ENCODE peak calls at places on chromosomes 16 and 17, in ten cellular contexts. One of them, this sample, is unnamed.

GRCh38 chr16:4364196-4365013 is 7.2 kb upstream of the VASN start:
- DNase-seq in PC-9: no peak
- DNase-seq in GM13977: no peak
- DNase-seq in A549: no peak
- DNase-seq in lower leg skin: no peak
- DNase-seq in stomach: no peak
- DNase-seq in lower lobe of right lung: no peak
- DNase-seq in A673: no peak
- DNase-seq in fibroblast of mammary gland: no peak
- DNase-seq in progenitor cell of endocrine pancreas: no peak
- DNase-seq in this sample: no peak

GRCh38 chr17:30550512-30551273 is 73.5 kb downstream of the GOSR1 start:
- DNase-seq in PC-9: peak
- DNase-seq in GM13977: no peak
- DNase-seq in A549: no peak
- DNase-seq in lower leg skin: no peak
- DNase-seq in stomach: peak
- DNase-seq in lower lobe of right lung: no peak
- DNase-seq in A673: no peak
- DNase-seq in fibroblast of mammary gland: peak
- DNase-seq in progenitor cell of endocrine pancreas: no peak
- DNase-seq in this sample: no peak

GRCh38 chr17:73877962-73878361 is 233.7 kb upstream of the SDK2 start:
- DNase-seq in PC-9: no peak
- DNase-seq in GM13977: no peak
- DNase-seq in A549: no peak
- DNase-seq in lower leg skin: no peak
- DNase-seq in stomach: no peak
- DNase-seq in lower lobe of right lung: no peak
- DNase-seq in A673: no peak
- DNase-seq in fibroblast of mammary gland: no peak
- DNase-seq in progenitor cell of endocrine pancreas: no peak
- DNase-seq in this sample: no peak

GRCh38 chr17:65173284-65173793 is 36.2 kb downstream of the RGS9 start:
- DNase-seq in PC-9: peak
- DNase-seq in GM13977: no peak
- DNase-seq in A549: peak
- DNase-seq in lower leg skin: peak
- DNase-seq in stomach: peak
- DNase-seq in lower lobe of right lung: no peak
- DNase-seq in A673: peak
- DNase-seq in fibroblast of mammary gland: peak
- DNase-seq in progenitor cell of endocrine pancreas: no peak
- DNase-seq in this sample: no peak

GRCh38 chr17:51120357-51120738 is 320 bp downstream of the SPAG9 start:
- DNase-seq in PC-9: no peak
- DNase-seq in GM13977: peak
- DNase-seq in A549: peak
- DNase-seq in lower leg skin: no peak
- DNase-seq in stomach: peak
- DNase-seq in lower lobe of right lung: no peak
- DNase-seq in A673: no peak
- DNase-seq in fibroblast of mammary gland: no peak
- DNase-seq in progenitor cell of endocrine pancreas: no peak
- DNase-seq in this sample: no peak

GRCh38 chr17:40314557-40314953 is 5.6 kb downstream of the RARA start:
- DNase-seq in PC-9: peak
- DNase-seq in GM13977: peak
- DNase-seq in A549: peak
- DNase-seq in lower leg skin: peak
- DNase-seq in stomach: peak
- DNase-seq in lower lobe of right lung: peak
- DNase-seq in A673: peak
- DNase-seq in fibroblast of mammary gland: peak
- DNase-seq in progenitor cell of endocrine pancreas: no peak
- DNase-seq in this sample: peak

GRCh38 chr17:81065500-81065899 is 30.5 kb downstream of the BAIAP2 start:
- DNase-seq in PC-9: no peak
- DNase-seq in GM13977: no peak
- DNase-seq in A549: no peak
- DNase-seq in lower leg skin: no peak
- DNase-seq in stomach: peak
- DNase-seq in lower lobe of right lung: no peak
- DNase-seq in A673: no peak
- DNase-seq in fibroblast of mammary gland: no peak
- DNase-seq in progenitor cell of endocrine pancreas: no peak
- DNase-seq in this sample: no peak

GRCh38 chr16:31376705-31377104 is 16.4 kb upstream of the ITGAD start:
- DNase-seq in PC-9: no peak
- DNase-seq in GM13977: no peak
- DNase-seq in A549: no peak
- DNase-seq in lower leg skin: no peak
- DNase-seq in stomach: no peak
- DNase-seq in lower lobe of right lung: no peak
- DNase-seq in A673: no peak
- DNase-seq in fibroblast of mammary gland: no peak
- DNase-seq in progenitor cell of endocrine pancreas: no peak
- DNase-seq in this sample: no peak

GRCh38 chr17:61200349-61200735 is 199.3 kb upstream of the TBX2 start:
- DNase-seq in PC-9: no peak
- DNase-seq in GM13977: no peak
- DNase-seq in A549: no peak
- DNase-seq in lower leg skin: no peak
- DNase-seq in stomach: no peak
- DNase-seq in lower lobe of right lung: no peak
- DNase-seq in A673: no peak
- DNase-seq in fibroblast of mammary gland: no peak
- DNase-seq in progenitor cell of endocrine pancreas: no peak
- DNase-seq in this sample: no peak

GRCh38 chr17:18182978-18183333 is 672 bp upstream of the ALKBH5 start:
- DNase-seq in PC-9: peak
- DNase-seq in GM13977: peak
- DNase-seq in A549: peak
- DNase-seq in lower leg skin: peak
- DNase-seq in stomach: peak
- DNase-seq in lower lobe of right lung: peak
- DNase-seq in A673: peak
- DNase-seq in fibroblast of mammary gland: no peak
- DNase-seq in progenitor cell of endocrine pancreas: peak
- DNase-seq in this sample: no peak

GRCh38 chr17:39591958-39592954 is 15.5 kb downstream of the NEUROD2 start:
- DNase-seq in PC-9: peak
- DNase-seq in GM13977: no peak
- DNase-seq in A549: no peak
- DNase-seq in lower leg skin: no peak
- DNase-seq in stomach: peak
- DNase-seq in lower lobe of right lung: no peak
- DNase-seq in A673: peak
- DNase-seq in fibroblast of mammary gland: peak
- DNase-seq in progenitor cell of endocrine pancreas: peak
- DNase-seq in this sample: no peak

GRCh38 chr17:67628580-67629013 is 89.1 kb upstream of the NOL11 start:
- DNase-seq in PC-9: no peak
- DNase-seq in GM13977: peak
- DNase-seq in A549: no peak
- DNase-seq in lower leg skin: no peak
- DNase-seq in stomach: peak
- DNase-seq in lower lobe of right lung: peak
- DNase-seq in A673: peak
- DNase-seq in fibroblast of mammary gland: peak
- DNase-seq in progenitor cell of endocrine pancreas: no peak
- DNase-seq in this sample: no peak

GRCh38 chr17:787641-788221 is 5.6 kb downstream of the MRM3 start:
- DNase-seq in PC-9: no peak
- DNase-seq in GM13977: no peak
- DNase-seq in A549: no peak
- DNase-seq in lower leg skin: no peak
- DNase-seq in stomach: peak
- DNase-seq in lower lobe of right lung: peak
- DNase-seq in A673: no peak
- DNase-seq in fibroblast of mammary gland: no peak
- DNase-seq in progenitor cell of endocrine pancreas: no peak
- DNase-seq in this sample: no peak

GRCh38 chr17:778096-778495 is 4.0 kb downstream of the GLOD4 start:
- DNase-seq in PC-9: no peak
- DNase-seq in GM13977: no peak
- DNase-seq in A549: no peak
- DNase-seq in lower leg skin: no peak
- DNase-seq in stomach: no peak
- DNase-seq in lower lobe of right lung: no peak
- DNase-seq in A673: no peak
- DNase-seq in fibroblast of mammary gland: no peak
- DNase-seq in progenitor cell of endocrine pancreas: no peak
- DNase-seq in this sample: no peak

GRCh38 chr17:784143-784542 is 2.0 kb downstream of the MRM3 start:
- DNase-seq in PC-9: no peak
- DNase-seq in GM13977: no peak
- DNase-seq in A549: no peak
- DNase-seq in lower leg skin: no peak
- DNase-seq in stomach: no peak
- DNase-seq in lower lobe of right lung: no peak
- DNase-seq in A673: no peak
- DNase-seq in fibroblast of mammary gland: peak
- DNase-seq in progenitor cell of endocrine pancreas: no peak
- DNase-seq in this sample: no peak

GRCh38 chr17:781920-782731 is at the start of the genes GLOD4 and MRM3:
- DNase-seq in PC-9: peak
- DNase-seq in GM13977: peak
- DNase-seq in A549: peak
- DNase-seq in lower leg skin: peak
- DNase-seq in stomach: peak
- DNase-seq in lower lobe of right lung: peak
- DNase-seq in A673: peak
- DNase-seq in fibroblast of mammary gland: peak
- DNase-seq in progenitor cell of endocrine pancreas: peak
- DNase-seq in this sample: peak
- TF ChIP-seq CTCF in PC-9: peak
- TF ChIP-seq CTCF in GM13977: no peak
- TF ChIP-seq CTCF in A549: no peak
- TF ChIP-seq CTCF in lower leg skin: no peak
- TF ChIP-seq CTCF in stomach: no peak
- TF ChIP-seq CTCF in lower lobe of right lung: peak
- TF ChIP-seq CTCF in A673: no peak
- TF ChIP-seq CTCF in fibroblast of mammary gland: no peak
- TF ChIP-seq CTCF in progenitor cell of endocrine pancreas: peak
- TF ChIP-seq CTCF in this sample: no peak

DNA sequence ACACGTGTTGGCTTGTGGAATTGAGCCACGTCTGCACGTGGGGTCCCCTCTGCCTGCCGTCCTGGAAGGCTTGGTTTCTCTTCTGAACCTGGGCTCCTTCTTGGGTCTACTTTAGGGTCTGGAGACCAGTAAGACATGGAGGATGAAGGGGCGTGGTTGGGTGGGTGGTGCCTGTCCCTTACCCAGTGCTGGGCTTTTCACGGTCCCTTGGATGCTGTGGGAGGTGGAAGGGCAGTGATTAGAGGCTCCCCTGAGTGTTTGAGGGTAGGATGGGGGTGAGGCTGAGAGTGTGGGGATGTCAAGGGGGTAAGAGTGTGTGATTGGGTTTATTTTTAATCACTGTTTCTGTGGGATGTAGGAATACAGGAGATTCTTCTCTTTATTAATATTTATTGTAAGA is 38.3 kb downstream of the MGAT5B start:
- DNase-seq in PC-9: no peak
- DNase-seq in GM13977: no peak
- DNase-seq in A549: no peak
- DNase-seq in lower leg skin: no peak
- DNase-seq in stomach: no peak
- DNase-seq in lower lobe of right lung: no peak
- DNase-seq in A673: no peak
- DNase-seq in fibroblast of mammary gland: no peak
- DNase-seq in progenitor cell of endocrine pancreas: no peak
- DNase-seq in this sample: no peak
- TF ChIP-seq CTCF in PC-9: no peak
- TF ChIP-seq CTCF in GM13977: no peak
- TF ChIP-seq CTCF in A549: no peak
- TF ChIP-seq CTCF in lower leg skin: no peak
- TF ChIP-seq CTCF in stomach: no peak
- TF ChIP-seq CTCF in lower lobe of right lung: no peak
- TF ChIP-seq CTCF in A673: no peak
- TF ChIP-seq CTCF in fibroblast of mammary gland: no peak
- TF ChIP-seq CTCF in progenitor cell of endocrine pancreas: no peak
- TF ChIP-seq CTCF in this sample: no peak

GRCh38 chr16:154223-155030 is 2.0 kb downstream of the HBZ start:
- DNase-seq in PC-9: peak
- DNase-seq in GM13977: peak
- DNase-seq in A549: no peak
- DNase-seq in lower leg skin: no peak
- DNase-seq in stomach: peak
- DNase-seq in lower lobe of right lung: no peak
- DNase-seq in A673: peak
- DNase-seq in fibroblast of mammary gland: peak
- DNase-seq in progenitor cell of endocrine pancreas: no peak
- DNase-seq in this sample: no peak
- TF ChIP-seq CTCF in PC-9: no peak
- TF ChIP-seq CTCF in GM13977: no peak
- TF ChIP-seq CTCF in A549: no peak
- TF ChIP-seq CTCF in lower leg skin: no peak
- TF ChIP-seq CTCF in stomach: no peak
- TF ChIP-seq CTCF in lower lobe of right lung: no peak
- TF ChIP-seq CTCF in A673: no peak
- TF ChIP-seq CTCF in fibroblast of mammary gland: no peak
- TF ChIP-seq CTCF in progenitor cell of endocrine pancreas: no peak
- TF ChIP-seq CTCF in this sample: no peak

GRCh38 chr16:81562174-81562849 is 117.7 kb downstream of the CMIP start:
- DNase-seq in PC-9: peak
- DNase-seq in GM13977: no peak
- DNase-seq in A549: no peak
- DNase-seq in lower leg skin: no peak
- DNase-seq in stomach: no peak
- DNase-seq in lower lobe of right lung: peak
- DNase-seq in A673: no peak
- DNase-seq in fibroblast of mammary gland: no peak
- DNase-seq in progenitor cell of endocrine pancreas: no peak
- DNase-seq in this sample: no peak

GRCh38 chr16:81562926-81563325 is 118.3 kb downstream of the CMIP start:
- DNase-seq in PC-9: no peak
- DNase-seq in GM13977: no peak
- DNase-seq in A549: no peak
- DNase-seq in lower leg skin: no peak
- DNase-seq in stomach: no peak
- DNase-seq in lower lobe of right lung: peak
- DNase-seq in A673: no peak
- DNase-seq in fibroblast of mammary gland: no peak
- DNase-seq in progenitor cell of endocrine pancreas: no peak
- DNase-seq in this sample: no peak

GRCh38 chr16:81558077-81558443 is 113.5 kb downstream of the CMIP start:
- DNase-seq in PC-9: no peak
- DNase-seq in GM13977: no peak
- DNase-seq in A549: no peak
- DNase-seq in lower leg skin: no peak
- DNase-seq in stomach: no peak
- DNase-seq in lower lobe of right lung: peak
- DNase-seq in A673: no peak
- DNase-seq in fibroblast of mammary gland: no peak
- DNase-seq in progenitor cell of endocrine pancreas: no peak
- DNase-seq in this sample: no peak

GRCh38 chr16:81558444-81559175 is 114.0 kb downstream of the CMIP start:
- DNase-seq in PC-9: peak
- DNase-seq in GM13977: no peak
- DNase-seq in A549: peak
- DNase-seq in lower leg skin: no peak
- DNase-seq in stomach: peak
- DNase-seq in lower lobe of right lung: peak
- DNase-seq in A673: no peak
- DNase-seq in fibroblast of mammary gland: no peak
- DNase-seq in progenitor cell of endocrine pancreas: peak
- DNase-seq in this sample: no peak

GRCh38 chr16:81560979-81561657 is 116.5 kb downstream of the CMIP start:
- DNase-seq in PC-9: no peak
- DNase-seq in GM13977: no peak
- DNase-seq in A549: no peak
- DNase-seq in lower leg skin: no peak
- DNase-seq in stomach: no peak
- DNase-seq in lower lobe of right lung: peak
- DNase-seq in A673: no peak
- DNase-seq in fibroblast of mammary gland: peak
- DNase-seq in progenitor cell of endocrine pancreas: no peak
- DNase-seq in this sample: no peak
- TF ChIP-seq CTCF in PC-9: no peak
- TF ChIP-seq CTCF in GM13977: no peak
- TF ChIP-seq CTCF in A549: no peak
- TF ChIP-seq CTCF in lower leg skin: no peak
- TF ChIP-seq CTCF in stomach: no peak
- TF ChIP-seq CTCF in lower lobe of right lung: no peak
- TF ChIP-seq CTCF in A673: no peak
- TF ChIP-seq CTCF in fibroblast of mammary gland: no peak
- TF ChIP-seq CTCF in progenitor cell of endocrine pancreas: no peak
- TF ChIP-seq CTCF in this sample: no peak

This sample was measured in keratinocyte.